ENCODE peak calls at places on chromosome 2, in eight cellular contexts. J is cardiac fibroblast, X is epithelial cell of esophagus, Q is endothelial cell, V is B cell, T is kidney epithelial cell, P is fibroblast of lung, K is psoas muscle. G is an unnamed sample.

GRCh38 chr2:96336104-96336775 is 674 bp downstream of the NCAPH start:
- DNase-seq in J (no peak), V (no peak), Q (no peak), P (no peak), K (no peak), T (no peak), X (no peak), G (no peak)

GRCh38 chr2:236512902-236513433 is 56.7 kb upstream of the ACKR3 start:
- DNase-seq in J (peak; percentile 67), P (peak; percentile 56), Q (peak; percentile 59), T (peak; percentile 35), K (peak; percentile 77), X (peak; percentile 69), V (peak; percentile 71), G (peak; percentile 48)

GRCh38 chr2:134917958-134918517 is 584 bp upstream of the CCNT2 start:
- DNase-seq in V (peak; percentile 92), K (no peak), Q (peak; percentile 82), X (peak; percentile 90), T (peak; percentile 63), J (no peak), P (no peak), G (no peak)

GRCh38 chr2:169637620-169638019 is 53.5 kb downstream of the PPIG start:
- DNase-seq in X (peak; percentile 68), P (peak; percentile 27), Q (no peak), T (no peak), K (no peak), J (peak; percentile 62), V (no peak), G (no peak)

GRCh38 chr2:217247511-217247910 is 387.6 kb upstream of the TNP1 start:
- DNase-seq in T (no peak), P (no peak), K (peak; percentile 80), V (no peak), X (no peak), J (no peak), Q (no peak), G (no peak)

GRCh38 chr2:176002684-176003225 is 688 bp upstream of the LNPK start:
- DNase-seq in P (peak; percentile 38), J (peak; percentile 20), Q (peak; percentile 18), K (peak; percentile 65), X (peak; percentile 34), V (no peak), T (no peak), G (no peak)

GRCh38 chr2:64624108-64624610 is 29.6 kb downstream of the SERTAD2 start:
- DNase-seq in Q (no peak), J (no peak), X (no peak), P (no peak), V (peak; percentile 24), K (no peak), T (no peak), G (no peak)

GRCh38 chr2:8625399-8626283 is 56.2 kb upstream of the ID2 start:
- DNase-seq in K (no peak), Q (no peak), X (no peak), J (no peak), T (no peak), P (no peak), V (no peak), G (no peak)

GRCh38 chr2:176092270-176093144 is at the start of gene HOXD13:
- DNase-seq in V (no peak), K (no peak), X (no peak), P (no peak), Q (no peak), J (no peak), T (no peak), G (no peak)

GRCh38 chr2:40244251-40245010 is 207.5 kb downstream of the SLC8A1 start:
- DNase-seq in Q (peak; percentile 53), P (peak; percentile 82), K (peak; percentile 57), J (peak; percentile 80), V (no peak), T (peak; percentile 28), X (peak; percentile 67), G (no peak)

GRCh38 chr2:171347591-171348032 is 86.2 kb downstream of the METTL8 start:
- DNase-seq in J (peak; percentile 70), P (peak; percentile 99), K (no peak), Q (no peak), V (no peak), T (peak; percentile 79), X (peak; percentile 8), G (no peak)

GRCh38 chr2:37550197-37550596 is 121.2 kb downstream of the CDC42EP3 start:
- DNase-seq in V (no peak), K (no peak), J (no peak), T (no peak), P (no peak), X (no peak), Q (no peak), G (no peak)

GRCh38 chr2:3847397-3848052 is 144.2 kb downstream of the DCDC2C start:
- DNase-seq in P (no peak), X (no peak), Q (no peak), T (no peak), J (no peak), K (no peak), V (no peak), G (no peak)

DNA sequence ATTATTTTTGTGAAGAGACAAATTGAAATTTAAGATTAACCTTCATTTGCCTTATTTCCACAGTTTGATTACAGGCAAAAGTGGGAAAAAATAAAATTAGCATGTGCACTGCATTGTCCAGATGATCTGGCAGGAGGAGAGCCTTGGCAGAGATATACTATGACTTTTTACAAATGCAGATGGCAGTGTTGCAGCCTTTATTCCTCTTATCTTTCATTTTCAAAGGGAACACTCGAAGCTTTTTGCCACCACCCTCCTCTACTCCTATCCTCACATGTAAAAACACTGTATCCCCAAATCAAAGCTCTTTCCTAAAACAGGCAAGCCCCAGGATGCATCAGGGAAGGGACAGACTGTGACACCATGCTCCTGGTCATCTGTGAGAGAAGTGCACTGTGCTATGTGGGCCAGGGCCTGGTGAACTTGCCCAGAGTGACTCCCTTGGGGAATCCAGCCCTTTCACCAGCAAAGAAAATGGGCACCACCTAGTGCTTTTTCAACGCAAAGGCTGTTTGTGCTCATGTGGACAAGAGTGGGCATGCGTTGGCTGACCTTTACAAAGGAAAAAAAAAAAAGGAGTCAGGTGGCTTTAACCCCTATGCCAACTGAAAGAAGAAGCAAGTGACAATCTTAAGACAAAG is 74.7 kb upstream of the ETAA1 start:
- DNase-seq in T (peak; percentile 35), P (peak; percentile 58), X (peak; percentile 72), K (no peak), V (no peak), Q (peak; percentile 31), J (peak; percentile 58), G (peak; percentile 25)
- TF ChIP-seq CTCF in T (peak; percentile 65), P (peak; percentile 49), X (peak; percentile 73), K (peak; percentile 35), V (no peak), Q (no peak), J (peak; percentile 47), G (peak; percentile 52)

GRCh38 chr2:154963509-154963908 is 265.0 kb downstream of the KCNJ3 start:
- DNase-seq in V (no peak), T (no peak), K (no peak), J (no peak), Q (no peak), P (no peak), X (no peak), G (no peak)

DNA sequence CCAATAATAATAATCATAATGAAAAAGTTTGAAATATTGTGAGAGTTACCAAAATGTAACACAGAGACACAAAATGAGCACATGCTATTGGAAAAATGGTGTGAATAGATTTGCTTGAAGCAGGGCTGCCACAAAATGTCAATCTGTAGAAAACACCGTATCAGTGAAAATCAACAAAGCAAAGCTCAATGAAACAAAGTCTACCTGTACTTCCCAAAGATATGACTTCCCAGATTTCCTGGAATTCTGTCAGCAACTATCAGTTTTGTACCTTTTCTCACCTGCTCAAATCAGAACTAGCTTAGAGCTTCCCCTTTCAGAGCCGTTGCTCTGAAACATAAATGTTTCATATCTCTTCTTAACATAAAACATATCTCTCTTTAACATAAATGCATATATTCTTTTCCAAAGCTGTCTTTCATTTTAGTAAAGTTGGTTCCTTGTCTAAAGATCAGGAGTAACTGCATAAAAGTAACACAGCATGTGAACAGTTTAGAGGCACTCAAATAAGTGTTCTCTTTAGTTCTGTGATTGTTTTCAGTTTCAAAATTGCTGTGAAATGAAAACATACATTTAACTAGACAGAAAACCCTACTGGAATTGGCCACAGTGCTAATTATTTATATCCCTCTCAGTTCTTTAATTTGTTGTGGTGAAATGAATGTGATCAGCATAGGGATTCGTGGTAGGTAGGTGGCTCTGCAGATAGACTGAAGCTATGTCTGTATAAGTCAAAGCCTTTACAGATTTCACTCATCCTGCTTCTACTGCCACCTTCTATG is 262.5 kb downstream of the KCNJ3 start:
- DNase-seq in P (no peak), V (no peak), T (no peak), X (no peak), J (no peak), Q (no peak), K (no peak), G (no peak)
- TF ChIP-seq CTCF in P (no peak), V (no peak), T (no peak), X (no peak), J (no peak), Q (no peak), K (no peak), G (no peak)

GRCh38 chr2:156192468-156192867 is 140.1 kb downstream of the NR4A2 start:
- DNase-seq in J (peak; percentile 8), K (no peak), X (no peak), V (no peak), Q (no peak), T (no peak), P (no peak), G (no peak)
- TF ChIP-seq CTCF in J (no peak), K (no peak), X (no peak), V (no peak), Q (no peak), T (peak; percentile 12), P (peak; percentile 16), G (no peak)

GRCh38 chr2:120667981-120668380 is 67.7 kb upstream of the GLI2 start:
- DNase-seq in T (no peak), V (no peak), X (no peak), Q (no peak), K (no peak), P (no peak), J (no peak), G (no peak)

GRCh38 chr2:120670371-120670770 is 65.3 kb upstream of the GLI2 start:
- DNase-seq in Q (no peak), T (no peak), V (no peak), X (no peak), J (no peak), P (no peak), K (no peak), G (no peak)

GRCh38 chr2:120669971-120670370 is 65.7 kb upstream of the GLI2 start:
- DNase-seq in T (no peak), J (no peak), K (no peak), X (no peak), V (peak; percentile 13), P (no peak), Q (no peak), G (no peak)

GRCh38 chr2:120670771-120671480 is 64.7 kb upstream of the GLI2 start:
- DNase-seq in Q (no peak), T (no peak), V (peak; percentile 11), X (no peak), J (no peak), K (no peak), P (peak; percentile 32), G (no peak)

GRCh38 chr2:120669121-120669952 is 66.3 kb upstream of the GLI2 start:
- DNase-seq in X (peak; percentile 19), T (peak; percentile 60), J (peak; percentile 77), P (peak; percentile 71), Q (peak; percentile 60), V (no peak), K (no peak), G (peak; percentile 42)
- TF ChIP-seq CTCF in X (peak; percentile 20), T (peak; percentile 62), J (no peak), P (peak; percentile 15), Q (peak; percentile 60), V (no peak), K (peak; percentile 21), G (peak; percentile 58)